ENCODE peak calls at places on chromosomes 11 and 22, in nine cellular contexts. D is HL-60, M is HCT116, N is HepG2, C is Panc1, T is suprapubic skin, K is sigmoid colon, L is SK-N-MC, F is H1. O is an unnamed sample.

GRCh38 chr22:25013634-25014033 is 61.1 kb downstream of the KIAA1671 start:
- DNase-seq in D (no peak), M (no peak), N (no peak), C (no peak), T (no peak), K (no peak), L (no peak), F (no peak), O (no peak)

GRCh38 chr11:130782361-130783221 is 133.7 kb downstream of the SNX19 start:
- DNase-seq in D (no peak), M (no peak), N (no peak), C (no peak), T (no peak), K (no peak), L (no peak), F (peak; percentile 41), O (peak; percentile 87)

GRCh38 chr22:27636716-27637503 is 164.6 kb downstream of the MN1 start:
- DNase-seq in D (no peak), M (no peak), N (no peak), C (no peak), T (no peak), K (no peak), L (no peak), F (no peak), O (no peak)

GRCh38 chr11:95977534-95978174 is 53.7 kb upstream of the MTMR2 start:
- DNase-seq in D (no peak), M (no peak), N (peak; percentile 63), C (peak; percentile 76), T (no peak), K (no peak), L (no peak), F (no peak), O (no peak)

GRCh38 chr11:17267576-17267975 is 9.0 kb upstream of the NUCB2 start:
- DNase-seq in D (peak; percentile 64), M (peak; percentile 99), N (no peak), C (peak; percentile 90), T (no peak), K (no peak), L (no peak), F (no peak), O (no peak)

GRCh38 chr11:47551086-47551485 is 1.8 kb downstream of the CELF1 start:
- DNase-seq in D (no peak), M (no peak), N (peak; percentile 57), C (peak; percentile 25), T (no peak), K (no peak), L (no peak), F (no peak), O (no peak)

GRCh38 chr11:121210445-121210970 is 82.1 kb upstream of the SC5D start:
- DNase-seq in D (no peak), M (no peak), N (no peak), C (no peak), T (no peak), K (no peak), L (no peak), F (no peak), O (no peak)

GRCh38 chr11:8361664-8362210 is 98.1 kb upstream of the LMO1 start:
- DNase-seq in D (no peak), M (no peak), N (no peak), C (no peak), T (no peak), K (no peak), L (no peak), F (no peak), O (no peak)

GRCh38 chr11:43987384-43988039 is 45.1 kb downstream of the C11orf96 start:
- DNase-seq in D (no peak), M (no peak), N (no peak), C (no peak), T (peak; percentile 85), K (peak; percentile 96), L (no peak), F (no peak), O (no peak)

GRCh38 chr11:85277693-85278092 is 349.5 kb downstream of the DLG2 start:
- DNase-seq in D (no peak), M (no peak), N (no peak), C (no peak), T (no peak), K (no peak), L (no peak), F (no peak), O (no peak)

GRCh38 chr11:95991101-95991500 is 67.2 kb upstream of the MTMR2 start:
- DNase-seq in D (no peak), M (no peak), N (no peak), C (no peak), T (no peak), K (no peak), L (no peak), F (no peak), O (no peak)

GRCh38 chr22:48627966-48628365 is 1199.7 kb downstream of the BRD1 start:
- DNase-seq in D (no peak), M (no peak), N (no peak), C (no peak), T (no peak), K (no peak), L (no peak), F (no peak), O (no peak)

GRCh38 chr11:112440518-112440917 is 179.9 kb upstream of the PLET1 start:
- DNase-seq in D (no peak), M (peak; percentile 13), N (no peak), C (no peak), T (no peak), K (no peak), L (no peak), F (no peak), O (no peak)

GRCh38 chr22:41983516-41983915 is 14.3 kb downstream of the SEPTIN3 start:
- DNase-seq in D (peak; percentile 76), M (no peak), N (no peak), C (no peak), T (no peak), K (no peak), L (peak; percentile 45), F (no peak), O (no peak)

GRCh38 chr22:20141186-20142077 is 9.4 kb downstream of the CCDC188 start:
- DNase-seq in D (no peak), M (no peak), N (no peak), C (no peak), T (no peak), K (no peak), L (no peak), F (no peak), O (no peak)

DNA sequence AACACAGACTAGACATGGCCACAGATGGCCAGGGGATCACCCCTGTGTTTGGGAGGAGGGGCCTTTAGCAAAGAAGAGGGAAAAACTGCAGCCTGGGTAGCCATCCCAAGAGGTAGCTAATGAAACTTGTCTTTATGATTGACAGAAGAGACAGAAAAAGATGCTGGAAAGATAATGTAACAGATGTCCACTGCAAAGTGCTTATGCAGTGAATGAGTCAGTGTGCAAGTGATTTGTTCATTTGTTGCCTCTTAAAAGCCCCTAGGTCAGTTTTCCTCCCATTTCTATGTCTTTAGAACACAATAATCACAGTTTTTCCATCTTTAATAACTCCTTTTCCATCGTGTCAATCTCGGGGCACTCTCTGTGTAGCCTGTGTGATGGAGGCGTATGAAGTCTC is 57.2 kb downstream of the INSC start:
- DNase-seq in D (no peak), M (no peak), N (no peak), C (no peak), T (no peak), K (no peak), L (no peak), F (no peak), O (no peak)
- TF ChIP-seq POLR2AphosphoS5 in D (no peak), M (no peak), N (no peak), C (no peak), T (no peak), K (no peak), L (no peak), F (no peak), O (no peak)

DNA sequence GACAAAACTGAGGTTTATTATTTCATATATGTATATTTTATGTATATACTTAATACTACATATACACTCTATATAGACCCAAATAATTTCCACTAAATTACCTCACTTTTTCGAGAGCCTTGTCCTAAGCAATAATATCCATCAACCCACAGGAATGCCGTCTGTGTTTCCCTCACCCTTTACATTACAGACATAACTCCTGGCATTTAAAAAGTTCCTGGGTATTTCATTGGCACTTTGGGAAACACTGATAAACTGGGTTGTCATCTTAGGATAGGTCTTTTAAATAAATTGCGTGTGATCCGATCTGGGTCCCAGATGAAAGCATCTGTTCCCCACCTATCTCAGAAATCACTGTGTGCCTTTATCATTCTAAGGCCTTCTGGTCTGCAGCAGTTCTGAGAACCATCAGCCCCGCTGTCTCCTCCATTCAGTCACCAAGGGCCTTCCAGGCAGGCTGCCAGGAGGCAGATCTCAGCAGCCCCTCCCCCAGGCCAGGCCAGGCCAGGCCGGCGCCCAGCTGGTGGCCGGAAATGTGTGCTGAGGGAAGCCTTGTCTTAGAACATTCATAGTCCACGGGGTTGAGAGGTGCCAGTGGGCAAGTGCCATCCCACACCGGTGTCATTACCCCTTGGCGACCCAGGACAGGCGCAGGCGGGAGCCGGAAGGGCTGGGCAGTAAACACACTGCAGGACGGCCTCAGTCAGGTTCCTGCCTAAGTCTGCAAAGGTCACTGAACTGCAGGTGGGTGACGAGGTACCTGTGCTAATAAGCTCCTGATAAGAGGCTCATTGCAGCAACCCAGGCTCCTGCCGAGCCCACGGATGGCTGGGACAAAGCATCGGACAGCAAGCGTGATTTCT is 3.3 kb downstream of the FGF19 start:
- DNase-seq in D (no peak), M (no peak), N (peak; percentile 66), C (no peak), T (no peak), K (peak; percentile 59), L (no peak), F (peak; percentile 76), O (no peak)
- TF ChIP-seq POLR2AphosphoS5 in D (no peak), M (peak; percentile 56), N (no peak), C (no peak), T (no peak), K (no peak), L (no peak), F (peak; percentile 35), O (no peak)

GRCh38 chr11:71452354-71453020 is 516 bp upstream of the NADSYN1 start:
- DNase-seq in D (peak; percentile 90), M (no peak), N (peak; percentile 11), C (no peak), T (peak; percentile 71), K (peak; percentile 77), L (no peak), F (no peak), O (no peak)
- TF ChIP-seq POLR2AphosphoS5 in D (peak; percentile 28), M (no peak), N (no peak), C (no peak), T (no peak), K (peak; percentile 32), L (peak; percentile 38), F (no peak), O (no peak)

DNA sequence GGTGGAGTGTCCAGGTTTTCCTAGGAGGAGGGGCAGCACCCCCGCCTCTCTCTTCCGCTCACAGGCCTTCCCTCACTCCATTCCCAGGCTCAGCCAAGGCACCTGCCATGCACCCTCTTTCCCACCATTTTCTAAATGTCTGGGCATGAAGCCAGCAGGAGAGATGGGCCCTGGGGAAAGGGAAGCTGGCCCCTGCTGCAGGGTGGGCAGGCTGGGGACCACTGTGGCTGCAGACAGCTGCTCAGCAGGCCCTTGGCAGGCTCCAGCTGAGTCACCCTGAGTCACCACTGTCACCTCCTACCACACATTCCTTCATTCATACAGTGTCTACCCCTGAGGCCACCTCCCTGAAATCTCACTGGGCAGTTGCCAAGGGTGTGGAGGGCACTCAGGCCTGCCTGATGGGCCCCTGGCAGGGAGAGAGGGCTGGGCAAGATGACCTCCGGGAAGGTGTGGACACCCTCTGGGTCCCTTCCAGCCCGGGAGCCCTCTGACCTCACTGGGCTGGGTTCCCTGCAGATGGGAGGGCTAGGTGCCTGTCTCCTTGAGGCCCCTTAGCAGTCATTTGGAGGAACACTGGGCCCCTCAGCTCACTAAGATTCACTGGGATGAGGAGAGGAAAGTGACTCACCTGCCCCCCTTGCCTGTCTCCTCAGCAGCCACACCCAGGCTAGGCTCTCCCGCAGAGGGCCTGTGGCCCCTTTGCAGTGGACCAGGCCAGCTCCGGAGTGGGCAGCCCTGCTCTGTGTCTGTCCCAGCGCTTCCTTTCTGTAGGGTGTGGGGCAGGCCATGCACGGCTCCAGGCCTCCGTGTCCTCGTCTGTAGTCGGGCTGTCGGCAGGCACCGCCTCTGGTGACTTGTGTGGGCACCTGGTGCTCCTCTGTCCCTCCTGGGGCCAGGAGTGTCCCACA is 7.8 kb downstream of the MYEOV start:
- DNase-seq in D (peak; percentile 54), M (peak; percentile 95), N (peak; percentile 60), C (peak; percentile 97), T (no peak), K (no peak), L (no peak), F (no peak), O (no peak)
- TF ChIP-seq POLR2AphosphoS5 in D (no peak), M (peak; percentile 74), N (no peak), C (peak; percentile 93), T (no peak), K (no peak), L (no peak), F (no peak), O (peak; percentile 15)